ENCODE peak calls at places on chromosomes 13 and 19, in seven cellular contexts. One of them, this sample, is unnamed.

GRCh38 chr19:54335979-54336892 is 2.7 kb downstream of the LILRA4 start:
- DNase-seq in body of pancreas: no peak
- DNase-seq in CD8-positive, alpha-beta T cell: no peak
- DNase-seq in BE2C: no peak
- DNase-seq in left ventricle myocardium inferior: no peak
- DNase-seq in GM12865: no peak
- DNase-seq in bronchial epithelial cell: no peak
- DNase-seq in this sample: no peak

GRCh38 chr19:29449371-29449770 is 76.4 kb upstream of the VSTM2B start:
- DNase-seq in GM12865: no peak
- DNase-seq in CD8-positive, alpha-beta T cell: no peak
- DNase-seq in left ventricle myocardium inferior: no peak
- DNase-seq in body of pancreas: no peak
- DNase-seq in BE2C: no peak
- DNase-seq in bronchial epithelial cell: no peak
- DNase-seq in this sample: no peak

GRCh38 chr13:97076898-97077297 is 82.6 kb upstream of the OXGR1 start:
- DNase-seq in CD8-positive, alpha-beta T cell: no peak
- DNase-seq in body of pancreas: peak
- DNase-seq in bronchial epithelial cell: no peak
- DNase-seq in left ventricle myocardium inferior: no peak
- DNase-seq in GM12865: no peak
- DNase-seq in BE2C: no peak
- DNase-seq in this sample: no peak

GRCh38 chr13:37194428-37194861 is 89.0 kb upstream of the CSNK1A1L start:
- DNase-seq in GM12865: no peak
- DNase-seq in body of pancreas: no peak
- DNase-seq in BE2C: no peak
- DNase-seq in CD8-positive, alpha-beta T cell: no peak
- DNase-seq in bronchial epithelial cell: peak
- DNase-seq in left ventricle myocardium inferior: no peak
- DNase-seq in this sample: no peak

GRCh38 chr19:7366701-7367420 is 18.1 kb downstream of the ARHGEF18 start:
- DNase-seq in body of pancreas: peak
- DNase-seq in left ventricle myocardium inferior: no peak
- DNase-seq in bronchial epithelial cell: peak
- DNase-seq in GM12865: peak
- DNase-seq in BE2C: no peak
- DNase-seq in CD8-positive, alpha-beta T cell: no peak
- DNase-seq in this sample: no peak

GRCh38 chr19:46491975-46492682 is 3.5 kb downstream of the PNMA8B start:
- DNase-seq in body of pancreas: no peak
- DNase-seq in BE2C: no peak
- DNase-seq in CD8-positive, alpha-beta T cell: no peak
- DNase-seq in GM12865: no peak
- DNase-seq in left ventricle myocardium inferior: no peak
- DNase-seq in bronchial epithelial cell: no peak
- DNase-seq in this sample: no peak

GRCh38 chr19:17751103-17751911 is at the start of gene FCHO1:
- DNase-seq in bronchial epithelial cell: no peak
- DNase-seq in body of pancreas: peak
- DNase-seq in left ventricle myocardium inferior: peak
- DNase-seq in GM12865: peak
- DNase-seq in CD8-positive, alpha-beta T cell: peak
- DNase-seq in BE2C: no peak
- DNase-seq in this sample: no peak

GRCh38 chr19:14550201-14550754 is 20.9 kb downstream of the TECR start:
- DNase-seq in BE2C: peak
- DNase-seq in CD8-positive, alpha-beta T cell: no peak
- DNase-seq in body of pancreas: peak
- DNase-seq in left ventricle myocardium inferior: no peak
- DNase-seq in GM12865: no peak
- DNase-seq in bronchial epithelial cell: peak
- DNase-seq in this sample: no peak

GRCh38 chr13:90445179-90445578 is 902.3 kb upstream of the MIR17HG start:
- DNase-seq in bronchial epithelial cell: peak
- DNase-seq in CD8-positive, alpha-beta T cell: no peak
- DNase-seq in GM12865: no peak
- DNase-seq in BE2C: no peak
- DNase-seq in body of pancreas: peak
- DNase-seq in left ventricle myocardium inferior: no peak
- DNase-seq in this sample: no peak

GRCh38 chr13:22662771-22663170 is 518.0 kb upstream of the SGCG start:
- DNase-seq in body of pancreas: no peak
- DNase-seq in CD8-positive, alpha-beta T cell: no peak
- DNase-seq in bronchial epithelial cell: no peak
- DNase-seq in left ventricle myocardium inferior: no peak
- DNase-seq in BE2C: no peak
- DNase-seq in GM12865: no peak
- DNase-seq in this sample: no peak

GRCh38 chr13:73060251-73061160 is 1.7 kb downstream of the KLF5 start:
- DNase-seq in bronchial epithelial cell: peak
- DNase-seq in CD8-positive, alpha-beta T cell: no peak
- DNase-seq in BE2C: no peak
- DNase-seq in left ventricle myocardium inferior: no peak
- DNase-seq in GM12865: peak
- DNase-seq in body of pancreas: peak
- DNase-seq in this sample: peak

GRCh38 chr19:6853868-6854267 is 33.5 kb upstream of the ADGRE1 start:
- DNase-seq in CD8-positive, alpha-beta T cell: no peak
- DNase-seq in GM12865: no peak
- DNase-seq in left ventricle myocardium inferior: no peak
- DNase-seq in bronchial epithelial cell: no peak
- DNase-seq in body of pancreas: no peak
- DNase-seq in BE2C: no peak
- DNase-seq in this sample: no peak

GRCh38 chr19:24101459-24102122 is 14.6 kb downstream of the ZNF254 start:
- DNase-seq in GM12865: no peak
- DNase-seq in body of pancreas: no peak
- DNase-seq in bronchial epithelial cell: peak
- DNase-seq in left ventricle myocardium inferior: no peak
- DNase-seq in CD8-positive, alpha-beta T cell: no peak
- DNase-seq in BE2C: no peak
- DNase-seq in this sample: no peak

GRCh38 chr19:49421039-49421877 is 2.0 kb downstream of the PTH2 start:
- DNase-seq in CD8-positive, alpha-beta T cell: no peak
- DNase-seq in body of pancreas: peak
- DNase-seq in BE2C: peak
- DNase-seq in left ventricle myocardium inferior: peak
- DNase-seq in GM12865: no peak
- DNase-seq in bronchial epithelial cell: peak
- DNase-seq in this sample: peak
- H3K4me3 ChIP-seq in CD8-positive, alpha-beta T cell: no peak
- H3K4me3 ChIP-seq in body of pancreas: no peak
- H3K4me3 ChIP-seq in BE2C: peak
- H3K4me3 ChIP-seq in left ventricle myocardium inferior: peak
- H3K4me3 ChIP-seq in GM12865: no peak
- H3K4me3 ChIP-seq in bronchial epithelial cell: no peak
- H3K4me3 ChIP-seq in this sample: no peak

DNA sequence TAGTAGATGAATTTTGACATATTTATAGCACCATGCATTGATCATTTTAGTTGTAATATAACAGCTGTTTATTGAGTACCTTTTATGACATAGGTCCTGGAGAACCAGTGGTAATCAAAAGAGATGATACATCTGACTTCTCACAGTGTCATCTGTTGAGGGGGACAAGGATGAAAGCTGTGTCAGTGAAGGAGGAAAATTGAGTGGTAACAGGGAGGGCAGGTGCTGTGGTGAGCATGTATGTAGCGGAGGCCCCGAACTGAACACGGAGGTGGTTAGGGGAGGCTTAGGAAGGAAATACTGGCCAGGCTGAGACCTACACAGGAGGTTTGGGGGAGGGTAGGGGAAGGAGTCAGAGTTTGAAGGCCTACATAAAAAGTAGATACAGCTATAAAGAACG is 199.7 kb downstream of the GGACT start:
- DNase-seq in CD8-positive, alpha-beta T cell: no peak
- DNase-seq in BE2C: no peak
- DNase-seq in bronchial epithelial cell: no peak
- DNase-seq in left ventricle myocardium inferior: no peak
- DNase-seq in body of pancreas: no peak
- DNase-seq in GM12865: no peak
- DNase-seq in this sample: no peak
- H3K4me3 ChIP-seq in CD8-positive, alpha-beta T cell: no peak
- H3K4me3 ChIP-seq in BE2C: no peak
- H3K4me3 ChIP-seq in bronchial epithelial cell: no peak
- H3K4me3 ChIP-seq in left ventricle myocardium inferior: no peak
- H3K4me3 ChIP-seq in body of pancreas: no peak
- H3K4me3 ChIP-seq in GM12865: no peak
- H3K4me3 ChIP-seq in this sample: no peak

GRCh38 chr19:3357362-3357730 is 9.0 kb upstream of the NFIC start:
- DNase-seq in CD8-positive, alpha-beta T cell: no peak
- DNase-seq in body of pancreas: no peak
- DNase-seq in bronchial epithelial cell: no peak
- DNase-seq in GM12865: peak
- DNase-seq in BE2C: no peak
- DNase-seq in left ventricle myocardium inferior: no peak
- DNase-seq in this sample: no peak

GRCh38 chr19:3358392-3358918 is 7.9 kb upstream of the NFIC start:
- DNase-seq in left ventricle myocardium inferior: no peak
- DNase-seq in CD8-positive, alpha-beta T cell: peak
- DNase-seq in body of pancreas: no peak
- DNase-seq in bronchial epithelial cell: no peak
- DNase-seq in GM12865: no peak
- DNase-seq in BE2C: no peak
- DNase-seq in this sample: peak

GRCh38 chr19:3358919-3359849 is 7.2 kb upstream of the NFIC start:
- DNase-seq in body of pancreas: peak
- DNase-seq in CD8-positive, alpha-beta T cell: peak
- DNase-seq in GM12865: peak
- DNase-seq in bronchial epithelial cell: no peak
- DNase-seq in left ventricle myocardium inferior: peak
- DNase-seq in BE2C: peak
- DNase-seq in this sample: peak

GRCh38 chr19:3356805-3357204 is 9.6 kb upstream of the NFIC start:
- DNase-seq in BE2C: no peak
- DNase-seq in bronchial epithelial cell: no peak
- DNase-seq in CD8-positive, alpha-beta T cell: no peak
- DNase-seq in left ventricle myocardium inferior: no peak
- DNase-seq in GM12865: no peak
- DNase-seq in body of pancreas: no peak
- DNase-seq in this sample: no peak

DNA sequence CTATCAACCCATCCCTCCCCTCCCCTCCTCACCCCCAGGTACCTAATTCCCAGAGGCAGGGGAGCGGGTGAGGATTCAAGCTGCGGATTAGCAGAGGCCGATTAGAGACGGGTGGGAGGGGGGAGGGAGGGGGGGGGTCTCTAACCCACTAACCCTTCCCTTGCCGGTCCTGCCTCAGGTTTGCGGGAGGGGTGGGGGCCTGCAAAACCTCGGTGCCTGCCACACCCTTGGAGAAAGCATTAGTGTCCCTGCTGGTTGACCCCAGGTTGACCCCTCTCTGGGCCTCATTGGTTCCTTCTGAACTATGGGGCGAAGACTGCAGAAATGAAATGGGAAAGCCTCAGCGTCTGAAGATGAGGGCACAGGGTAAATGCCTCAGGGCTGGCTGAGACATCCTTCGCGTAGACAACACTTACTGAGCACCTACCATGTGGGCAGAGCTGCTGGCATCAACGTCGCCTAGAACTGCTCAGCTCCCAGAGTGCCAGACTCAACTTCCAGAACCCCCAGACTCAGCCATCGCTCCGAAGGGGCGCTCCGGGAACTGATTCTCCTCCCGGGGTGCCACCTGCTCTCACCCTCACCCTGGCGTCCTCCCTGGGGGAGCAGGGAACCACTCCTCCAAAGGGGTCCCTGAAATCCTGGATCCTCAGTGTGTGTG is 8.5 kb upstream of the NFIC start:
- DNase-seq in GM12865: no peak
- DNase-seq in left ventricle myocardium inferior: no peak
- DNase-seq in bronchial epithelial cell: no peak
- DNase-seq in body of pancreas: no peak
- DNase-seq in CD8-positive, alpha-beta T cell: no peak
- DNase-seq in BE2C: no peak
- DNase-seq in this sample: no peak
- H3K4me3 ChIP-seq in GM12865: no peak
- H3K4me3 ChIP-seq in left ventricle myocardium inferior: peak
- H3K4me3 ChIP-seq in bronchial epithelial cell: no peak
- H3K4me3 ChIP-seq in body of pancreas: no peak
- H3K4me3 ChIP-seq in CD8-positive, alpha-beta T cell: peak
- H3K4me3 ChIP-seq in BE2C: peak
- H3K4me3 ChIP-seq in this sample: peak

GRCh38 chr19:41427647-41428480 is 690 bp upstream of the B3GNT8 start:
- DNase-seq in CD8-positive, alpha-beta T cell: peak
- DNase-seq in bronchial epithelial cell: no peak
- DNase-seq in GM12865: no peak
- DNase-seq in body of pancreas: peak
- DNase-seq in BE2C: peak
- DNase-seq in left ventricle myocardium inferior: peak
- DNase-seq in this sample: peak

GRCh38 chr19:41426952-41427646 is at the start of gene B3GNT8:
- DNase-seq in BE2C: peak
- DNase-seq in bronchial epithelial cell: peak
- DNase-seq in left ventricle myocardium inferior: peak
- DNase-seq in body of pancreas: peak
- DNase-seq in GM12865: no peak
- DNase-seq in CD8-positive, alpha-beta T cell: peak
- DNase-seq in this sample: peak

GRCh38 chr19:41424335-41425173 is 2.6 kb downstream of the B3GNT8 start:
- DNase-seq in CD8-positive, alpha-beta T cell: no peak
- DNase-seq in body of pancreas: no peak
- DNase-seq in GM12865: no peak
- DNase-seq in bronchial epithelial cell: no peak
- DNase-seq in left ventricle myocardium inferior: no peak
- DNase-seq in BE2C: no peak
- DNase-seq in this sample: no peak

GRCh38 chr19:41426116-41426841 is 895 bp downstream of the B3GNT8 start:
- DNase-seq in CD8-positive, alpha-beta T cell: no peak
- DNase-seq in GM12865: no peak
- DNase-seq in bronchial epithelial cell: no peak
- DNase-seq in body of pancreas: no peak
- DNase-seq in BE2C: no peak
- DNase-seq in left ventricle myocardium inferior: peak
- DNase-seq in this sample: no peak

DNA sequence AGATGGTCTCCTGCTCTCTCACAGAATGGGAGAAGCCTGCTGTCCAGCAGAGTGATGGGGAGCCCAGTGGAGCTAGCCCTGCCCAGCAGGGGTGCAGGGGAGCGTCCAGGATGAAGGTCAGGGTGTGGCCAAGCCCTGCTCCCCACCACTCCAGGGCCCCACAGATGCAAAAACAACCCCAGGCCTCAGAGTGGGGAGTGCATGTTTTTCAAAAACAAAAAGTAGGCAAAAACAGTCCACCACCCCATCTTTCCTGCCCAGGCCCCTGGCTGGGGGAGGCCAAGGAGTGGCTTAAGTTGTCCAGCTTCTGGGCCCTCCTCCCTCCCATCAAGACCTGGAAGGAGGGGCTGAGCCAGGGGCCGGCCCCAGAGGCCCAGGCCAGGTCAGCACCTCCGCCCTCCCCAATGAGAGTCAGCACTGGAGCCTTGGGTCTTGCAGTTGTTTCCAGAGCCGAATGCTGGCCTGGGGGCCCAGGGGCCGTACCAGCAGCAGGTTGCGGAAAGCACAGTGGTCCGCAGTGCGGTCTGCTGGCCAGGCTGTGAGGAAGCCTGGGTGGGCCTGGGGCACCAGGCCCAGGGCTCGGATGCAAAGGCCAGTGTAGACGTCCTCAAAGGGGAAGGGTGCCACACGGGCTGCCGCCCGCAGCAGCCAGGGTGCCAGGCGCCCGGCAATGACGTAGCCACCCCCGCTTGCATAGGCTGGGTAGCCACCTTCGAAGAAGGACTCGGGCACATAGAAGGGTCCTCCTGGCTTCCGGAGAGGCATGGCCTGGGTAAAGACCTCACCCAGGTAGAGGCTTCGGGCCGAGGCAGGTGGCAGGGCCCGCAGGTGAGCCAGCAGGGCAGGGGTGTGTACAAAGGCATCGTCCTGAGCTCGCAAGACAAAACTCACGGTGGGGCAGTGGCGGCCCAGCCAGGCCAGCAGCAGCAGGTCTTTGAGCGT is 1.7 kb downstream of the B3GNT8 start:
- DNase-seq in BE2C: no peak
- DNase-seq in body of pancreas: no peak
- DNase-seq in bronchial epithelial cell: no peak
- DNase-seq in CD8-positive, alpha-beta T cell: no peak
- DNase-seq in GM12865: no peak
- DNase-seq in left ventricle myocardium inferior: no peak
- DNase-seq in this sample: no peak
- H3K4me3 ChIP-seq in BE2C: no peak
- H3K4me3 ChIP-seq in body of pancreas: no peak
- H3K4me3 ChIP-seq in bronchial epithelial cell: no peak
- H3K4me3 ChIP-seq in CD8-positive, alpha-beta T cell: no peak
- H3K4me3 ChIP-seq in GM12865: no peak
- H3K4me3 ChIP-seq in left ventricle myocardium inferior: peak
- H3K4me3 ChIP-seq in this sample: no peak

This sample was measured in uterus.